ENCODE peak calls at places on chromosome 3, in four cellular contexts. E, P, W and L are unnamed samples.

GRCh38 chr3:45143673-45144670 is 2.2 kb downstream of the CDCP1 start:
- DNase-seq in E (no peak), P (no peak), W (no peak), L (no peak)

GRCh38 chr3:144011251-144011799 is 39.7 kb downstream of the DIPK2A start:
- DNase-seq in E (no peak), P (no peak), W (peak), L (no peak)

GRCh38 chr3:72782521-72782920 is 65.7 kb downstream of the SHQ1 start:
- DNase-seq in E (peak), P (no peak), W (no peak), L (no peak)

GRCh38 chr3:142218703-142219102 is 6.7 kb downstream of the GK5 start:
- DNase-seq in E (no peak), P (no peak), W (no peak), L (no peak)

GRCh38 chr3:151795276-151795675 is 18.6 kb upstream of the AADAC start:
- DNase-seq in E (no peak), P (no peak), W (peak), L (peak)

GRCh38 chr3:188830955-188831354 is 340.8 kb upstream of the TPRG1 start:
- DNase-seq in E (no peak), P (no peak), W (no peak), L (no peak)

GRCh38 chr3:66011098-66011655 is 27.5 kb downstream of the MAGI1 start:
- DNase-seq in E (no peak), P (no peak), W (no peak), L (no peak)

GRCh38 chr3:114994554-114995341 is 152.3 kb downstream of the ZBTB20 start:
- DNase-seq in E (no peak), P (no peak), W (no peak), L (no peak)